ENCODE peak calls at places on chromosomes 13 and 19, in five cellular contexts. W, I, C, Y and Z are unnamed samples.
A peak's percentile ranks its signal among the peaks of the same experiment; 100 is the strongest.

GRCh38 chr13:50309872-50310594 is 294.8 kb downstream of the KCNRG start:
- DNase-seq in W (no peak), I (peak; percentile 34), C (peak; percentile 16), Y (peak; percentile 60), Z (no peak)

GRCh38 chr13:45167611-45168554 is 33.0 kb downstream of the KCTD4 start:
- DNase-seq in W (no peak), I (no peak), C (peak; percentile 31), Y (peak; percentile 33), Z (peak; percentile 43)

GRCh38 chr13:23992722-23993438 is 95.6 kb upstream of the C1QTNF9B start:
- DNase-seq in W (no peak), I (no peak), C (no peak), Y (no peak), Z (no peak)

GRCh38 chr19:5318306-5318705 is 22.3 kb downstream of the PTPRS start:
- DNase-seq in W (no peak), I (no peak), C (no peak), Y (no peak), Z (no peak)

GRCh38 chr19:3942790-3943409 is 10.0 kb downstream of the NMRK2 start:
- DNase-seq in W (no peak), I (no peak), C (no peak), Y (no peak), Z (no peak)

GRCh38 chr13:39100996-39101751 is 62.9 kb downstream of the NHLRC3 start:
- DNase-seq in W (no peak), I (no peak), C (no peak), Y (no peak), Z (no peak)

GRCh38 chr19:28578786-28579505 is 634.0 kb downstream of the UQCRFS1 start:
- DNase-seq in W (no peak), I (no peak), C (no peak), Y (peak; percentile 35), Z (peak; percentile 1)

GRCh38 chr13:95247857-95248256 is 53.4 kb downstream of the ABCC4 start:
- DNase-seq in W (no peak), I (no peak), C (no peak), Y (no peak), Z (peak; percentile 85)

GRCh38 chr19:611506-611869 is 21.8 kb downstream of the HCN2 start:
- DNase-seq in W (peak; percentile 96), I (no peak), C (peak; percentile 79), Y (no peak), Z (no peak)
- H3K27ac ChIP-seq in W (peak overlapping the region; percentile 38), I (no peak overlapping the region), C (peak overlapping the region; percentile 82), Y (no peak overlapping the region), Z (no peak overlapping the region)

DNA sequence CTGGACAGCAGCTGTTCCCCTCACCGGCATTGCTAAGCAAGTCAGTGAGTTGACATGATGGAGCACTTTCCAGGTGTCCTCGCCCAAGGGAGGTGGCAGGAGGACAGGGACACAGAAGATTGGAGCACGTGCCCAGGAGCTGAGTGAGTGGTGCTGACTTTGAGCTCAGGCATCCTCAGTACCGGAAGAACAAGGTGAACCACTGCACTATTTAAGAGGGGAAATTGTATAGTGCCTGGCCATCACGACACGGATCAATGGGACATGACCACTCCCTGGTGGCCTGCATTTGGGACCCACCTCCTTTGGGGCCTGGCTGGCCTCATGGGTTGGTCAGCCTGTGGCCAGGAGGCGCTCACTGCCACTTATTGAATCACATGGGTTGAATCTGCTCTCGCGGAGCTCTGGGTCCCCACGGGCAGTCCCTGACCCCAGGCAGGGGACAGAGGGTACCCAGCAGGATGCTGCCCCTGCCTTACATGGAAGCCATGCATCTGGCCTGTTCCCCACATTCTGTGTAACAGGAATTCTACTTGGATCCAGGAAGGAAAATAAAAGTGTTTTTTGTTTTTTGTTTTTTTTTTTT is 206.9 kb upstream of the ZNF536 start:
- DNase-seq in W (no peak), I (no peak), C (no peak), Y (no peak), Z (no peak)
- H3K18ac ChIP-seq in W (no peak overlapping the region), I (no peak overlapping the region), C (no peak overlapping the region), Y (no peak overlapping the region), Z (no peak overlapping the region)

GRCh38 chr19:35792312-35792711 is 16.9 kb downstream of the ARHGAP33 start:
- DNase-seq in W (no peak), I (no peak), C (no peak), Y (no peak), Z (no peak)
- H3K4me2 ChIP-seq in W (no peak overlapping the region), I (no peak overlapping the region), C (no peak overlapping the region), Y (no peak overlapping the region), Z (no peak overlapping the region)

DNA sequence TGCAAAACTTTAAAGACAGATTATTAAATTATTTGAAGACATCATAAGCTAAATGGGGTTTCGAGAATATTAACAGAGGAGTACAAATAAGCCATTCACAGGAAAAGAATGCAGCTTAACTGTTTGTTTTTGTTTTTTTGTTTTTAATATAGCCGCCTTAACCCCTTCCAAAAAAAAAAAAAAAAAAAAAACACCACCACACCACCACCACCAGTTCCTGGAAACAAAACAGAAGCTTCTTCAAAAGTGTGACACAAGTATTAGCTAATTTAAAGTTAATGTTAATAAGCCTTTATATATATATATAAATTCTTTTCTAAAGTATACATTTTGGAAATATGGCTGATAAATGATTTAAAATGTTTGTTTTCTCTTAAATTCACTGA is 1.3 kb downstream of the RAP2A start:
- DNase-seq in W (no peak), I (no peak), C (no peak), Y (no peak), Z (no peak)
- H3K27ac ChIP-seq in W (no peak overlapping the region), I (no peak overlapping the region), C (no peak overlapping the region), Y (no peak overlapping the region), Z (no peak overlapping the region)

DNA sequence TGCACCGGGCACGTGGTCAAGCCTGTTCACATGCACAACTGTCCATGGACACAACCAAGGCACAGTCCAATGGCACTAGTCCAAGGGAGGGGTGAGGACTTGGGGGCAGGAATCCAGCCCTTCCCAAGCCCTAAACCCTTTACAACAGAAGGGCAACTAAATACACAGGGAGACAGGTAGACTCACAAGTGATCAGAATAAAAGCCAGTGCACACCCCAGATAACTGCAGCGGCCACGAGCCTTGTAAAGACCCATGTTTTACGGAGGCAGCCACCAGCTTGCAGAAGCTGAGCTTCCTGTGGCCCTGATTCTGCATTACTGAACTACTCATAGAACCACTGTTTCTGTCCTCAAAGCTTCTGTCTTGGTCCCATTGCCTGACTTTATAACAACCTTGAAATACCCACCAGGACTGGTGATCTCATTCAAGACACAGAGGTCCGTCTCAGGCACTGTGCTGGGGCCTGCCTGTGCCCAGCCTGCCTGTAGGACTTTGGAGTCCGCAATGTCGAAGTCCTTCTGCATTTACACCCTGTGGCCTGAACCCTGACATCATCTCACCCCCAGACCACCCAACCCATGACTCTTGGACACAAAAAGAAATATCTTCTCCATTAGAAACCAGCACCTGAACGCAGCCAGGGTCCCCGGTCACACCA is 181.2 kb downstream of the COL4A1 start:
- DNase-seq in W (no peak), I (no peak), C (peak; percentile 50), Y (no peak), Z (no peak)
- H3K18ac ChIP-seq in W (peak overlapping the region; percentile 38), I (peak overlapping the region; percentile 27), C (peak overlapping the region; percentile 77), Y (peak overlapping the region; percentile 41), Z (no peak overlapping the region)

GRCh38 chr13:72205773-72206172 is 338.8 kb upstream of the DACH1 start:
- DNase-seq in W (no peak), I (no peak), C (no peak), Y (no peak), Z (no peak)
- H3K4me2 ChIP-seq in W (no peak overlapping the region), I (no peak overlapping the region), C (no peak overlapping the region), Y (no peak overlapping the region), Z (no peak overlapping the region)

DNA sequence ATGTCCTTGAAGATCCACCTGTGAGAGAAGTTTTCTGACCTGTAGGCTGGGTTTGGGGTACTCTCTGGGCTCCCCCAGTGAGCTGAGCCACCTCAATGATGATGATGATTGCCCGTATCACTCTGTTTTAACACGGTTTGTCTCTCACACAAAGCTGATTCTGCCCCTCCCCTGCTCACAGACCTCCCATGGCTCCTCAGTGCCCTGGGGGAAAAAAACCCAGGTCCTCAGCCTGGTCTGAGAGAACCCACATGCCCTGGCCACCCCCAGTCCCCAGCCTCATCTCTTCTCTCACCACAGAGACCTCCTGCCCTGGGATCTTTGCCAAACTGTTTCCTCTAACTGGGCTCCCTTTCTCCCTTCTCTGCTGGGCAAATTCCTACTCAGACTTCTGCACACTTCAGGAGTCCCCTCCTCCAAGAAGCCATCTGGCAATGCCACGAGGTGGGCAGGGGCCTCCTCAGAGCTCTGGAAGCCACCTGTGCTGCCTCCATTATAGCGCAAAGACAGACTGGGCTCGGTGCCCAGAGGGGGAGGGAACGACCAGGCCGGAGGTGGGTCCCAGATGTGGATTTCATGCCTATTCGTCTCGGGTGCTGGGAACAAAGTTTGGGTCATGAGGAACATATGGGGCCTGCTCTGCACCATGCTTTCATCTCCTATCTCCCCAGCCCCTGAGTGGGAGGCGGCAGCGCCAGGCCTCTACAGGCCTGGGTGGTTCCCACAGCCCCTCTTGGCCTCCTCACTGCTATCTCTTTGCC is 8.5 kb upstream of the CA11 start:
- DNase-seq in W (no peak), I (no peak), C (no peak), Y (no peak), Z (no peak)
- H3K27ac ChIP-seq in W (no peak overlapping the region), I (no peak overlapping the region), C (no peak overlapping the region), Y (no peak overlapping the region), Z (no peak overlapping the region)